ENCODE peak calls at places on chromosomes 2 and 18, in seven cellular contexts. Q, G, R, B, A, E and F are unnamed samples.

GRCh38 chr2:148022882-148023281 is 2.0 kb downstream of the MBD5 start:
- DNase-seq in Q (no peak), B (no peak), E (no peak), G (no peak), A (no peak), R (no peak), F (no peak)

GRCh38 chr18:9869713-9870430 is 15.9 kb upstream of the TXNDC2 start:
- DNase-seq in B (peak; percentile 70), E (no peak), R (no peak), A (no peak), Q (no peak), G (no peak), F (no peak)

GRCh38 chr2:96291751-96292150 is 13.6 kb downstream of the SNRNP200 start:
- DNase-seq in R (no peak), G (no peak), E (no peak), A (no peak), Q (no peak), B (no peak), F (no peak)

GRCh38 chr2:182186132-182186735 is 200.6 kb downstream of the PPP1R1C start:
- DNase-seq in E (no peak), B (peak; percentile 66), Q (no peak), A (no peak), R (no peak), G (no peak), F (peak; percentile 29)

GRCh38 chr18:63137999-63138448 is 181.5 kb downstream of the BCL2 start:
- DNase-seq in G (no peak), A (no peak), B (no peak), Q (no peak), R (no peak), E (peak; percentile 56), F (no peak)

GRCh38 chr2:79453918-79454317 is 58.9 kb upstream of the CTNNA2 start:
- DNase-seq in B (peak; percentile 34), E (no peak), A (peak; percentile 35), G (no peak), R (no peak), Q (no peak), F (no peak)

GRCh38 chr2:70360661-70361316 is 58.9 kb upstream of the FAM136A start:
- DNase-seq in A (no peak), B (no peak), G (no peak), R (no peak), E (no peak), Q (no peak), F (no peak)

GRCh38 chr2:54572636-54573531 is 116.8 kb downstream of the SPTBN1 start:
- DNase-seq in B (peak; percentile 28), Q (no peak), A (no peak), E (no peak), G (no peak), R (no peak), F (no peak)

GRCh38 chr2:224395646-224396390 is 6.1 kb downstream of the FAM124B start:
- DNase-seq in A (no peak), R (no peak), G (no peak), Q (no peak), B (no peak), E (no peak), F (no peak)

GRCh38 chr2:37982147-37982582 is 57.1 kb downstream of the RMDN2 start:
- DNase-seq in E (peak; percentile 84), Q (peak; percentile 71), G (no peak), A (peak; percentile 48), R (peak; percentile 70), B (peak; percentile 68), F (peak; percentile 36)

GRCh38 chr2:46829240-46829970 is 86.2 kb downstream of the MCFD2 start:
- DNase-seq in E (no peak), Q (no peak), R (no peak), B (no peak), G (no peak), A (no peak), F (no peak)

GRCh38 chr18:59172664-59173249 is 33.1 kb downstream of the SEC11C start:
- DNase-seq in E (no peak), G (no peak), A (no peak), R (no peak), Q (no peak), B (no peak), F (no peak)

GRCh38 chr2:173307287-173307686 is 47.4 kb upstream of the CDCA7 start:
- DNase-seq in R (no peak), E (no peak), A (no peak), B (no peak), G (no peak), Q (no peak), F (no peak)

GRCh38 chr2:52732849-52733395 is 1034.7 kb upstream of the CHAC2 start:
- DNase-seq in R (peak; percentile 70), G (no peak), A (no peak), B (no peak), Q (no peak), E (no peak), F (no peak)

GRCh38 chr2:72722492-72723090 is 103.2 kb downstream of the EXOC6B start:
- DNase-seq in B (no peak), R (no peak), A (no peak), E (no peak), G (peak; percentile 14), Q (no peak), F (no peak)

GRCh38 chr2:219124379-219125110 is 36.1 kb downstream of the NHEJ1 start:
- DNase-seq in A (no peak), R (no peak), G (no peak), B (peak; percentile 79), Q (no peak), E (peak; percentile 56), F (no peak)

GRCh38 chr2:208069186-208069585 is 43.9 kb upstream of the PLEKHM3 start:
- DNase-seq in Q (no peak), G (no peak), R (no peak), B (no peak), A (no peak), E (no peak), F (no peak)

GRCh38 chr2:220473611-220474010 is 846.2 kb downstream of the SLC4A3 start:
- DNase-seq in E (no peak), R (no peak), Q (no peak), B (no peak), A (no peak), G (no peak), F (no peak)

GRCh38 chr18:59033361-59033760 is 106.3 kb upstream of the SEC11C start:
- DNase-seq in G (no peak), R (no peak), B (no peak), Q (no peak), A (no peak), E (no peak), F (no peak)

GRCh38 chr2:108854484-108854883 is 67.9 kb downstream of the CCDC138 start:
- DNase-seq in G (no peak), E (no peak), R (no peak), B (no peak), Q (no peak), A (no peak), F (no peak)

GRCh38 chr18:26438980-26439379 is 109.4 kb downstream of the KCTD1 start:
- DNase-seq in R (no peak), B (no peak), Q (peak; percentile 24), E (no peak), G (no peak), A (no peak), F (no peak)

GRCh38 chr18:39958876-39959275 is 1996.2 kb upstream of the PIK3C3 start:
- DNase-seq in A (no peak), Q (no peak), R (no peak), G (no peak), B (no peak), E (no peak), F (no peak)

GRCh38 chr2:140873915-140874531 is 1256.8 kb downstream of the LRP1B start:
- DNase-seq in G (no peak), B (no peak), Q (no peak), R (no peak), E (no peak), A (no peak), F (no peak)

GRCh38 chr18:25189391-25190185 is 162.4 kb downstream of the ZNF521 start:
- DNase-seq in R (no peak), E (no peak), A (no peak), G (no peak), Q (no peak), B (no peak), F (no peak)

GRCh38 chr2:170148161-170148560 is 29.8 kb upstream of the MYO3B start:
- DNase-seq in B (no peak), E (no peak), G (no peak), Q (no peak), R (no peak), A (no peak), F (no peak)

GRCh38 chr2:161710131-161710915 is 86.1 kb downstream of the SLC4A10 start:
- DNase-seq in Q (no peak), R (no peak), G (peak; percentile 2), A (no peak), E (no peak), B (no peak), F (no peak)

GRCh38 chr2:217933326-217933993 is 69.3 kb downstream of the TNS1 start:
- DNase-seq in R (no peak), E (peak; percentile 82), A (no peak), Q (no peak), G (no peak), B (no peak), F (no peak)

GRCh38 chr2:83196225-83196624 is 1262.9 kb downstream of the SUCLG1 start:
- DNase-seq in R (no peak), G (peak; percentile 22), A (no peak), B (peak; percentile 37), E (no peak), Q (no peak), F (no peak)

GRCh38 chr2:24515841-24516240 is 24.8 kb downstream of the NCOA1 start:
- DNase-seq in G (no peak), E (no peak), B (no peak), R (no peak), A (no peak), Q (no peak), F (no peak)

GRCh38 chr2:204027105-204027504 is 90.5 kb downstream of the ICOS start:
- DNase-seq in A (no peak), G (peak; percentile 62), R (no peak), Q (no peak), E (no peak), B (no peak), F (no peak)

GRCh38 chr2:118686364-118686763 is 161.1 kb downstream of the EN1 start:
- DNase-seq in E (no peak), A (no peak), R (no peak), G (no peak), Q (no peak), B (no peak), F (peak; percentile 67)

GRCh38 chr2:157831573-157832315 is 44.4 kb downstream of the ACVR1 start:
- DNase-seq in A (no peak), R (no peak), B (no peak), G (no peak), Q (no peak), E (no peak), F (no peak)